ENCODE peak calls at places on chromosomes 13 and 19, in five cellular contexts. H is GM12878, P is A549, U is K562, C is HepG2. S is an unnamed sample.

GRCh38 chr13:38783992-38784875 is 97.4 kb downstream of the FREM2 start:
- DNase-seq in P (no peak), C (no peak), U (no peak), H (no peak), S (no peak)

GRCh38 chr19:21151460-21151859 is 9.6 kb downstream of the ZNF431 start:
- DNase-seq in P (no peak), U (no peak), H (no peak), C (no peak), S (no peak)

GRCh38 chr13:107993239-107993948 is 221.9 kb downstream of the LIG4 start:
- DNase-seq in H (no peak), P (no peak), C (no peak), U (peak), S (no peak)

GRCh38 chr19:57688011-57688763 is 6.4 kb downstream of the ZNF551 start:
- DNase-seq in P (no peak), C (no peak), U (no peak), H (no peak), S (no peak)

GRCh38 chr13:43269037-43269476 is 245.7 kb downstream of the DNAJC15 start:
- DNase-seq in P (peak), H (no peak), C (peak), U (no peak), S (no peak)

GRCh38 chr19:2251577-2252480 is 2.7 kb downstream of the AMH start:
- DNase-seq in U (no peak), C (no peak), H (no peak), P (no peak), S (peak)

GRCh38 chr13:42017264-42017663 is 31.2 kb upstream of the DGKH start:
- DNase-seq in C (no peak), P (no peak), U (no peak), H (no peak), S (no peak)

GRCh38 chr19:36257512-36257876 is 42.6 kb downstream of the ZNF146 start:
- DNase-seq in H (no peak), C (no peak), P (no peak), U (no peak), S (peak)

GRCh38 chr13:60463787-60464186 is 66.8 kb downstream of the TDRD3 start:
- DNase-seq in P (no peak), H (no peak), U (no peak), C (no peak), S (no peak)

GRCh38 chr13:95643814-95644598 is 500 bp downstream of the DZIP1 start:
- DNase-seq in P (peak), U (no peak), H (no peak), C (peak), S (peak)

GRCh38 chr13:102678339-102679122 is 16.3 kb downstream of the METTL21C start:
- DNase-seq in U (no peak), P (no peak), H (no peak), C (no peak), S (no peak)

GRCh38 chr13:93561553-93561952 is 334.9 kb downstream of the GPC6 start:
- DNase-seq in U (no peak), H (no peak), C (no peak), P (no peak), S (peak)

GRCh38 chr19:36772341-36773222 is at the start of gene ZNF850:
- DNase-seq in C (peak), U (peak), H (peak), P (peak), S (peak)

GRCh38 chr19:676343-677105 is at the start of gene FSTL3:
- DNase-seq in C (no peak), H (no peak), P (peak), U (peak), S (no peak)

GRCh38 chr19:44807652-44808462 is 1.0 kb upstream of the BCAM start:
- DNase-seq in P (peak), H (no peak), C (peak), U (peak), S (peak)

GRCh38 chr19:31269425-31270127 is 79.7 kb downstream of the TSHZ3 start:
- DNase-seq in H (no peak), P (no peak), U (no peak), C (no peak), S (no peak)

GRCh38 chr13:106028916-106029315 is 506.5 kb downstream of the EFNB2 start:
- DNase-seq in P (no peak), H (no peak), C (no peak), U (no peak), S (no peak)

GRCh38 chr13:38844581-38844980 is 146.1 kb downstream of the STOML3 start:
- DNase-seq in H (no peak), U (no peak), C (no peak), P (no peak), S (no peak)

GRCh38 chr13:112712451-112712881 is 22.6 kb downstream of the ATP11A start:
- DNase-seq in H (no peak), U (no peak), C (no peak), P (no peak), S (no peak)

GRCh38 chr19:10288662-10289166 is 1.0 kb upstream of the ICAM5 start:
- DNase-seq in C (peak), H (no peak), U (peak), P (peak), S (peak)

GRCh38 chr13:47000166-47000565 is 103.3 kb upstream of the HTR2A start:
- DNase-seq in U (no peak), C (no peak), H (no peak), P (no peak), S (no peak)

GRCh38 chr19:49690656-49691242 is at the start of gene CPT1C:
- DNase-seq in P (no peak), C (no peak), H (no peak), U (no peak), S (peak)

GRCh38 chr13:43261018-43261417 is 237.6 kb downstream of the DNAJC15 start:
- DNase-seq in U (no peak), H (no peak), C (no peak), P (peak), S (no peak)

GRCh38 chr19:13953021-13953531 is 767 bp downstream of the DCAF15 start:
- DNase-seq in U (peak), C (no peak), P (peak), H (no peak), S (peak)

GRCh38 chr19:51398096-51398704 is 7.8 kb upstream of the C19orf84 start:
- DNase-seq in U (peak), P (peak), H (no peak), C (peak), S (peak)

GRCh38 chr13:69565334-69565733 is 542.3 kb upstream of the ATXN8OS start:
- DNase-seq in C (peak), H (peak), U (peak), P (peak), S (peak)

GRCh38 chr13:31909889-31910551 is 121.6 kb upstream of the FRY start:
- DNase-seq in P (peak), C (peak), H (peak), U (peak), S (peak)

GRCh38 chr13:99285432-99286182 is 21.6 kb downstream of the GPR183 start:
- DNase-seq in C (peak), U (no peak), P (no peak), H (no peak), S (no peak)

GRCh38 chr19:18832331-18833140 is 777 bp downstream of the UPF1 start:
- DNase-seq in C (peak), P (peak), H (no peak), U (peak), S (peak)

GRCh38 chr13:98203641-98204326 is 26.7 kb upstream of the RNF113B start:
- DNase-seq in C (no peak), H (no peak), U (no peak), P (no peak), S (no peak)

GRCh38 chr13:44068169-44068568 is 188.5 kb downstream of the LACC1 start:
- DNase-seq in H (no peak), C (no peak), P (no peak), U (no peak), S (no peak)

GRCh38 chr13:99974939-99975561 is 3.5 kb upstream of the ZIC5 start:
- DNase-seq in P (no peak), H (no peak), U (no peak), C (no peak), S (peak)

GRCh38 chr13:111626371-111627305 is 306.2 kb downstream of the TEX29 start:
- DNase-seq in H (no peak), P (no peak), C (no peak), U (no peak), S (no peak)

GRCh38 chr13:42660367-42660965 is 86.5 kb downstream of the TNFSF11 start:
- DNase-seq in P (no peak), C (no peak), H (no peak), U (no peak), S (no peak)

GRCh38 chr13:66216723-66217122 is 1013.4 kb downstream of the PCDH9 start:
- DNase-seq in P (no peak), H (no peak), C (no peak), U (no peak), S (no peak)

GRCh38 chr19:35202722-35203674 is 25.5 kb downstream of the FAM187B start:
- DNase-seq in H (no peak), U (no peak), C (no peak), P (no peak), S (peak)
- TF ChIP-seq REST in H (no peak), U (no peak), C (no peak), P (no peak), S (no peak)

DNA sequence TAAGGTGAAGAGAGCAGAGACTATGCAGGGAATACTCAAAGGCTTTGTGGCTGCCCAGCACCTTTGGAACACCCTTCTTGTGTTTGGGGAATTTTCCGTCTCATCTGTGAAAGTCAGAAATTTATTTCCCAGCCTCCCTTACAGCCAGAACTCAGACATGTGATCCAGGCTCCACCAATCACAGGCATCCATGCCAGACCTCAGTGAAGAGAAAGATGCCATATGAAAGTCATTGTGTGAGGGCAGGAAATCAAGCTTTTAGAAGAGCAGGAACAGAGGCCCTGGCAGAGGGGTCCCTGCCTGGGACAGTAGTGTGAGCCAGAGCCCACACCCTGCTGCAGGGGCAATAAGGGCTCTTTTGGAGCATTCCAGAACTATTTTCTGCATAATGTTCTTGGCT is 12.1 kb downstream of the CCDC70 start:
- DNase-seq in U (no peak), C (no peak), P (no peak), H (no peak), S (no peak)
- TF ChIP-seq JUNB in U (no peak), C (no peak), P (no peak), H (no peak), S (no peak)

GRCh38 chr19:4083677-4084546 is 17.2 kb upstream of the ZBTB7A start:
- DNase-seq in P (no peak), H (no peak), U (no peak), C (no peak), S (peak)
- TF ChIP-seq REST in P (no peak), H (no peak), U (no peak), C (no peak), S (no peak)

DNA sequence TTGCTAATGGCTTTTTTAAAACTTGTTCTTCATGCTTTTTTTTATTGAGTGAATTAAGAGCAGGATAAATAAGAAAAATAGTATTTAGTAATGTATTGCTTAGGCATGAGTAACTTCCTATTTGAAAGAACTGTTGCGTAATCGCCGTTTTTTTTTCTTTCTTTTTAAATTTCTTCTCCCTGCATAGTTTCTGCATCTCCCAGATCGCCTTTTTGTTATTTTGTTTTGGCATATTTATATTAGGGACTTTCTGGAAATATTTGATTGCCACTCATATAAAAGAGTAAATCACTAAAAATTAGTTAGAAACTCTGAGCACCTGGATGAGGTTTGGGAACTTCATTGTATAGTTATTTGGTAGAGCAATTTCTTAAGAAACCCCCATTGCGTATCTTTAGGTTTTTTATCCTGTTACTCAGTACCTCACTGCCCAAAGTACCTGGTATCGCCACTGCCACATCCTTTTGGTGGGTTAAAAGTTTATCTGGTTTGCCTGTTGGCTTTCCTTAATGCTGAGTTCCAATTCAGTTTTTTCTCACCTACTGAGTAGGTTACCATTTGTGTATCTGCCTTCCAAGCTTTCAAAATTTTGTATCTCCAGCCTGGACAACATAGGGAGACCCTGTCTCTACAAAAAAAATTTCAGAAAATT is 36.2 kb upstream of the LPAR6 start:
- DNase-seq in P (no peak), H (no peak), C (no peak), U (no peak), S (no peak)
- TF ChIP-seq JUNB in P (no peak), H (no peak), C (no peak), U (no peak), S (no peak)

GRCh38 chr13:49240017-49240416 is 7.7 kb upstream of the CDADC1 start:
- DNase-seq in H (no peak), P (peak), U (no peak), C (peak), S (peak)
- TF ChIP-seq REST in H (no peak), P (no peak), U (no peak), C (no peak), S (no peak)

DNA sequence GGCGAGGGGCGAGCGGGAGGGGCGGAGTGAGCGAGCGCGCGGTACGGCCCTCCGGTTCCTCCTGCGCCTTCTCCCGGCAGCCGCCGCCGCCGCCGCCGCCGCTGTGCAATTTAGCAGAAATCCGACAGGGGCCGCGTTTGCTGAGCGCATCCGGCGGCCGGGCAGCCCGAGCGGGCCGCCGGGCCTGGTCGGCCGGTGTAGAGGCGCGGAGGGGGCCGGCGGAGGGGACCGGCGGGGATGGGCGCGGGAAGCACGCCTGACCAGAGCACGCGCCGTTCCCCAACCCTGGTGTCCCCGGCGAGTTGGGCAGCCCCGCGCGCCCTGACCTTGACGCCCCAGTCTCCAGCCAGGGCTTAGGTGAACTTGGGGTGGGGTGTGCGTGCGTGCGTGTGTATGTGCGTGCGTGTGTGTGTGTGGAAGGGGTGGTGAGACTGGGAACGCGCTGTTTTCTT is 144.5 kb upstream of the ZNF536 start:
- DNase-seq in H (no peak), P (peak), U (peak), C (peak), S (peak)
- TF ChIP-seq JUNB in H (no peak), P (no peak), U (no peak), C (no peak), S (no peak)